ENCODE peak calls at places on chromosome 12, in seven cellular contexts. X is epithelial cell of esophagus, V is GM10248, K is A549, H is nephron progenitor cell, A is heart left ventricle, P is sigmoid colon. O is an unnamed sample.

GRCh38 chr12:34291001-34291400 is 268.7 kb downstream of the ALG10 start:
- DNase-seq in X (no peak), V (no peak), K (no peak), H (no peak), A (peak), P (peak), O (no peak)

GRCh38 chr12:109735051-109735521 is 21.5 kb downstream of the FAM222A start:
- DNase-seq in X (no peak), V (no peak), K (no peak), H (peak), A (peak), P (peak), O (peak)

GRCh38 chr12:2890001-2890387 is 697 bp upstream of the TULP3 start:
- DNase-seq in X (no peak), V (no peak), K (no peak), H (no peak), A (no peak), P (no peak), O (no peak)

GRCh38 chr12:27462151-27462694 is 15.7 kb downstream of the SMCO2 start:
- DNase-seq in X (peak), V (no peak), K (peak), H (no peak), A (no peak), P (no peak), O (no peak)

GRCh38 chr12:108133482-108133881 is 4.4 kb downstream of the WSCD2 start:
- DNase-seq in X (no peak), V (no peak), K (no peak), H (no peak), A (no peak), P (no peak), O (no peak)

GRCh38 chr12:3698218-3698974 is 54.5 kb downstream of the CRACR2A start:
- DNase-seq in X (peak), V (no peak), K (peak), H (no peak), A (no peak), P (no peak), O (no peak)

GRCh38 chr12:6782903-6783571 is 6.3 kb upstream of the CD4 start:
- DNase-seq in X (no peak), V (no peak), K (no peak), H (no peak), A (no peak), P (no peak), O (no peak)

GRCh38 chr12:68031881-68032739 is 42.9 kb downstream of the IFNG-AS1 start:
- DNase-seq in X (no peak), V (no peak), K (no peak), H (no peak), A (no peak), P (no peak), O (no peak)

GRCh38 chr12:20494803-20495202 is 126.5 kb downstream of the PDE3A start:
- DNase-seq in X (no peak), V (no peak), K (no peak), H (no peak), A (no peak), P (no peak), O (no peak)

GRCh38 chr12:6435941-6436715 is 8.6 kb upstream of the CD27 start:
- DNase-seq in X (no peak), V (no peak), K (no peak), H (no peak), A (no peak), P (peak), O (no peak)

GRCh38 chr12:131636266-131636665 is 74.6 kb upstream of the SFSWAP start:
- DNase-seq in X (no peak), V (no peak), K (no peak), H (no peak), A (no peak), P (no peak), O (no peak)

GRCh38 chr12:57896139-57896436 is 45.3 kb upstream of the ATP23 start:
- DNase-seq in X (no peak), V (no peak), K (no peak), H (no peak), A (no peak), P (no peak), O (no peak)
- TF ChIP-seq CTCF in X (no peak), V (no peak), K (no peak), H (no peak), A (peak), P (no peak), O (no peak)

GRCh38 chr12:64610092-64610659 is at the start of gene RASSF3:
- DNase-seq in X (peak), V (peak), K (peak), H (peak), A (peak), P (peak), O (peak)

GRCh38 chr12:64609543-64610091 is 678 bp upstream of the RASSF3 start:
- DNase-seq in X (no peak), V (peak), K (peak), H (no peak), A (no peak), P (no peak), O (no peak)

GRCh38 chr12:64611430-64612286 is 1.4 kb downstream of the RASSF3 start:
- DNase-seq in X (peak), V (no peak), K (no peak), H (peak), A (peak), P (peak), O (peak)

GRCh38 chr12:64610660-64611429 is 550 bp downstream of the RASSF3 start:
- DNase-seq in X (peak), V (peak), K (peak), H (peak), A (peak), P (peak), O (peak)

GRCh38 chr12:64608901-64609542 is 1.3 kb upstream of the RASSF3 start:
- DNase-seq in X (peak), V (peak), K (peak), H (peak), A (no peak), P (no peak), O (no peak)
- TF ChIP-seq CTCF in X (peak), V (peak), K (no peak), H (no peak), A (no peak), P (no peak), O (no peak)

GRCh38 chr12:56034586-56035332 is 7.0 kb upstream of the RPS26 start:
- DNase-seq in X (no peak), V (no peak), K (no peak), H (no peak), A (no peak), P (no peak), O (no peak)

GRCh38 chr12:56028511-56029165 is 7.8 kb downstream of the IKZF4 start:
- DNase-seq in X (peak), V (no peak), K (no peak), H (no peak), A (no peak), P (no peak), O (no peak)

GRCh38 chr12:56029666-56030293 is 8.9 kb downstream of the IKZF4 start:
- DNase-seq in X (peak), V (peak), K (peak), H (peak), A (peak), P (no peak), O (peak)

GRCh38 chr12:56032006-56032405 is 9.7 kb upstream of the RPS26 start:
- DNase-seq in X (no peak), V (no peak), K (no peak), H (no peak), A (no peak), P (no peak), O (no peak)

GRCh38 chr12:56029166-56029519 is 8.3 kb downstream of the IKZF4 start:
- DNase-seq in X (peak), V (no peak), K (no peak), H (no peak), A (no peak), P (no peak), O (no peak)
- TF ChIP-seq CTCF in X (no peak), V (no peak), K (no peak), H (no peak), A (no peak), P (no peak), O (no peak)

GRCh38 chr12:101823891-101824290 is 6.9 kb downstream of the GNPTAB start:
- DNase-seq in X (peak), V (peak), K (peak), H (peak), A (peak), P (peak), O (no peak)
- TF ChIP-seq CTCF in X (peak), V (peak), K (no peak), H (peak), A (no peak), P (peak), O (peak)

GRCh38 chr12:53184828-53185227 is 4.1 kb upstream of the CSAD start:
- DNase-seq in X (no peak), V (no peak), K (no peak), H (no peak), A (no peak), P (no peak), O (no peak)

GRCh38 chr12:53182836-53183235 is 2.1 kb upstream of the CSAD start:
- DNase-seq in X (peak), V (no peak), K (no peak), H (no peak), A (no peak), P (no peak), O (no peak)

GRCh38 chr12:53187145-53187899 is 6.6 kb upstream of the CSAD start:
- DNase-seq in X (no peak), V (no peak), K (no peak), H (no peak), A (no peak), P (no peak), O (no peak)

GRCh38 chr12:53186745-53187144 is 6.0 kb upstream of the CSAD start:
- DNase-seq in X (no peak), V (no peak), K (no peak), H (no peak), A (no peak), P (no peak), O (no peak)

GRCh38 chr12:53185582-53186153 is 4.9 kb upstream of the CSAD start:
- DNase-seq in X (no peak), V (no peak), K (no peak), H (no peak), A (no peak), P (no peak), O (no peak)
- TF ChIP-seq CTCF in X (no peak), V (no peak), K (peak), H (no peak), A (no peak), P (no peak), O (no peak)

O was measured in mesothelial cell of epicardium.